ENCODE peak calls at places on chromosomes 16 and 17, in eight cellular contexts. U is T-helper 1 cell; K is AG09319; A is Calu3; I is stimulated activated CD4-positive, alpha-beta T cell treated with anti-CD3 and anti-CD28 coated beads, Interleukin-2, amount 100 ng/mL, for 4 hours; V is lower leg skin; X is T-cell; B is pancreas. M is an unnamed sample.

GRCh38 chr17:80108321-80108971 is 7.1 kb downstream of the GAA start:
- DNase-seq in U (no peak), K (no peak), A (no peak), I (no peak), V (no peak), X (no peak), B (no peak), M (no peak)

GRCh38 chr16:12627394-12627793 is 176.3 kb downstream of the CPPED1 start:
- DNase-seq in U (no peak), K (no peak), A (no peak), I (no peak), V (no peak), X (no peak), B (no peak), M (no peak)

GRCh38 chr16:14354561-14355351 is 275.3 kb downstream of the PARN start:
- DNase-seq in U (no peak), K (no peak), A (no peak), I (no peak), V (no peak), X (no peak), B (no peak), M (no peak)

GRCh38 chr16:79049040-79049439 is 551.5 kb downstream of the MAF start:
- DNase-seq in U (no peak), K (no peak), A (no peak), I (no peak), V (no peak), X (no peak), B (no peak), M (no peak)

GRCh38 chr17:40440166-40440565 is 3.1 kb upstream of the IGFBP4 start:
- DNase-seq in U (no peak), K (no peak), A (no peak), I (no peak), V (no peak), X (no peak), B (no peak), M (no peak)

GRCh38 chr17:60641810-60642220 is 35.8 kb upstream of the BCAS3 start:
- DNase-seq in U (peak), K (peak), A (peak), I (peak), V (peak), X (peak), B (peak), M (peak)

GRCh38 chr17:42536048-42536371 is at the start of gene NAGLU:
- DNase-seq in U (peak), K (peak), A (peak), I (peak), V (peak), X (peak), B (peak), M (peak)

GRCh38 chr16:53773150-53773846 is 69.3 kb downstream of the FTO start:
- DNase-seq in U (no peak), K (no peak), A (peak), I (no peak), V (peak), X (no peak), B (peak), M (peak)

GRCh38 chr16:11386791-11387546 is 41.7 kb downstream of the RMI2 start:
- DNase-seq in U (no peak), K (no peak), A (no peak), I (no peak), V (no peak), X (no peak), B (no peak), M (no peak)

GRCh38 chr17:78737332-78737731 is 44.7 kb downstream of the CYTH1 start:
- DNase-seq in U (no peak), K (no peak), A (no peak), I (no peak), V (no peak), X (no peak), B (no peak), M (peak)

GRCh38 chr17:50147841-50148225 is 2.6 kb downstream of the PPP1R9B start:
- DNase-seq in U (no peak), K (no peak), A (no peak), I (no peak), V (no peak), X (no peak), B (no peak), M (no peak)

GRCh38 chr16:79714440-79714839 is 113.9 kb upstream of the MAF start:
- DNase-seq in U (no peak), K (no peak), A (no peak), I (no peak), V (no peak), X (no peak), B (no peak), M (no peak)

GRCh38 chr17:82237083-82237745 is 8.4 kb downstream of the SLC16A3 start:
- DNase-seq in U (no peak), K (no peak), A (no peak), I (no peak), V (no peak), X (no peak), B (no peak), M (no peak)

GRCh38 chr16:46830417-46830901 is 521 bp downstream of the C16orf87 start:
- DNase-seq in U (peak), K (no peak), A (no peak), I (peak), V (no peak), X (peak), B (peak), M (no peak)

GRCh38 chr17:44348234-44348987 is 3.3 kb downstream of the GRN start:
- DNase-seq in U (no peak), K (no peak), A (no peak), I (no peak), V (peak), X (no peak), B (no peak), M (no peak)

GRCh38 chr16:67537270-67537635 is 8.6 kb downstream of the RIPOR1 start:
- DNase-seq in U (peak), K (no peak), A (peak), I (no peak), V (peak), X (no peak), B (peak), M (no peak)

GRCh38 chr17:50478391-50479361 is at the start of gene RSAD1:
- DNase-seq in U (peak), K (peak), A (peak), I (peak), V (peak), X (peak), B (peak), M (peak)

GRCh38 chr17:234163-235047 is 53.0 kb upstream of the DOC2B start:
- DNase-seq in U (no peak), K (no peak), A (no peak), I (no peak), V (no peak), X (no peak), B (peak), M (no peak)

GRCh38 chr17:746181-746580 is 5.9 kb downstream of the GEMIN4 start:
- DNase-seq in U (no peak), K (no peak), A (no peak), I (no peak), V (no peak), X (no peak), B (no peak), M (no peak)

M was measured in fibroblast of the conjunctiva.